ENCODE peak calls at places on chromosomes 4 and X, in seven cellular contexts. N, M, T, R, G, J and K are unnamed samples.
A peak's percentile ranks its signal among the peaks of the same experiment; 100 is the strongest.

GRCh38 chrX:24228596-24228995 is 79.1 kb downstream of the ZFX start:
- DNase-seq in N (no peak), M (no peak), T (no peak), R (no peak), G (no peak), J (no peak), K (no peak)

GRCh38 chr4:77043507-77044131 is 32.2 kb downstream of the CCNI start:
- DNase-seq in N (no peak), M (no peak), T (no peak), R (no peak), G (no peak), J (no peak), K (no peak)

GRCh38 chr4:187478292-187479205 is 517.0 kb upstream of the ZFP42 start:
- DNase-seq in N (peak; percentile 35), M (peak; percentile 5), T (no peak), R (no peak), G (no peak), J (no peak), K (no peak)

GRCh38 chrX:69988955-69989394 is 60.8 kb downstream of the AWAT2 start:
- DNase-seq in N (peak; percentile 10), M (peak; percentile 36), T (no peak), R (no peak), G (no peak), J (no peak), K (no peak)

GRCh38 chrX:19743386-19743785 is 144.0 kb downstream of the SH3KBP1 start:
- DNase-seq in N (no peak), M (no peak), T (no peak), R (no peak), G (no peak), J (no peak), K (peak; percentile 55)

GRCh38 chr4:127616898-127617297 is 15.9 kb upstream of the INTU start:
- DNase-seq in N (no peak), M (no peak), T (no peak), R (no peak), G (no peak), J (no peak), K (no peak)

GRCh38 chrX:70592091-70592490 is 147.5 kb downstream of the DLG3 start:
- DNase-seq in N (peak; percentile 84), M (no peak), T (no peak), R (no peak), G (no peak), J (no peak), K (no peak)

GRCh38 chr4:66694716-66695115 is 850.6 kb downstream of the CENPC start:
- DNase-seq in N (no peak), M (no peak), T (no peak), R (no peak), G (no peak), J (no peak), K (no peak)

GRCh38 chr4:56052966-56053365 is 104.2 kb downstream of the CEP135 start:
- DNase-seq in N (no peak), M (no peak), T (no peak), R (no peak), G (no peak), J (no peak), K (no peak)

GRCh38 chr4:72377491-72378194 is 191.4 kb downstream of the ADAMTS3 start:
- DNase-seq in N (no peak), M (no peak), T (no peak), R (no peak), G (no peak), J (no peak), K (no peak)

GRCh38 chr4:67886281-67886680 is 2.5 kb upstream of the TMPRSS11D start:
- DNase-seq in N (peak; percentile 65), M (no peak), T (no peak), R (no peak), G (no peak), J (no peak), K (no peak)

GRCh38 chrX:74500555-74500954 is 79.3 kb downstream of the SLC16A2 start:
- DNase-seq in N (no peak), M (no peak), T (no peak), R (no peak), G (no peak), J (no peak), K (no peak)

GRCh38 chrX:1754077-1754476 is 139.2 kb downstream of the ASMT start:
- DNase-seq in N (no peak), M (no peak), T (no peak), R (no peak), G (no peak), J (no peak), K (no peak)

GRCh38 chr4:61805979-61806378 is 605.9 kb downstream of the ADGRL3 start:
- DNase-seq in N (peak; percentile 23), M (no peak), T (no peak), R (no peak), G (no peak), J (no peak), K (no peak)

GRCh38 chr4:28831867-28832266 is 1888.3 kb upstream of the PCDH7 start:
- DNase-seq in N (no peak), M (no peak), T (no peak), R (no peak), G (no peak), J (no peak), K (no peak)

GRCh38 chr4:7651461-7651921 is 216.8 kb upstream of the PSAPL1 start:
- DNase-seq in N (peak; percentile 75), M (peak; percentile 31), T (peak; percentile 48), R (peak; percentile 61), G (peak; percentile 46), J (peak; percentile 82), K (no peak)

GRCh38 chr4:169137555-169137920 is 127.5 kb upstream of the CBR4 start:
- DNase-seq in N (no peak), M (no peak), T (no peak), R (no peak), G (no peak), J (no peak), K (no peak)

GRCh38 chrX:22171287-22172060 is 101.2 kb upstream of the CBLL2 start:
- DNase-seq in N (peak; percentile 11), M (no peak), T (peak; percentile 10), R (no peak), G (no peak), J (no peak), K (no peak)

GRCh38 chr4:966266-967112 is 6.9 kb downstream of the DGKQ start:
- DNase-seq in N (no peak), M (no peak), T (no peak), R (no peak), G (no peak), J (no peak), K (no peak)

DNA sequence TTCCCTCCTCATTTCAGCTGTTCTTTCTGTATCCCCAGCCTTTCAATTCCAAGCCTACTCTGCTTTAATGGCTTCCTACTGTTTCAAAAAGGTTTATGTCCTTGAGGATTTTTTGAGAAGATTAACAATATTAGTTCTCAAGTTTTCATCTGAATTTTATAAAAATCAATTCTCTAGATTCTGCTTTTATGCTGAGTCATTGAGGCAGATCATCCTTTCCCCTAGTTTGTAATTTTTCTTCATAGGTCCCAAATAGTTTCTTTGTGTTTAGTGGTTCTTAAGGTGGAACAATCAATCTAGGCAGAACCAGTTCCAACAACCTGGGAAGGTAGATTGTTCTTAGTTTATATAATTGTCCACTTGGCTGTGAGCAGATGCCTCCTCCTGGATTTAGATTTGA is 100.1 kb upstream of the NAP1L5 start:
- DNase-seq in N (no peak), M (no peak), T (no peak), R (no peak), G (no peak), J (no peak), K (no peak)
- TF ChIP-seq CTCF in N (no peak), M (no peak), T (no peak), R (no peak), G (no peak), J (no peak), K (no peak)

GRCh38 chr4:111014537-111014936 is 391.7 kb upstream of the PITX2 start:
- DNase-seq in N (no peak), M (no peak), T (no peak), R (no peak), G (no peak), J (no peak), K (no peak)
- TF ChIP-seq CTCF in N (no peak), M (no peak), T (no peak), R (no peak), G (no peak), J (no peak), K (no peak)

GRCh38 chrX:85111347-85111746 is 107.7 kb downstream of the APOOL start:
- DNase-seq in N (no peak), M (no peak), T (peak; percentile 8), R (no peak), G (no peak), J (no peak), K (peak; percentile 8)

GRCh38 chrX:85107407-85107806 is 103.7 kb downstream of the APOOL start:
- DNase-seq in N (peak; percentile 53), M (no peak), T (no peak), R (no peak), G (no peak), J (no peak), K (no peak)

GRCh38 chrX:85108165-85108564 is 104.5 kb downstream of the APOOL start:
- DNase-seq in N (peak; percentile 27), M (no peak), T (no peak), R (no peak), G (no peak), J (no peak), K (no peak)

GRCh38 chrX:85112270-85112669 is 108.6 kb downstream of the APOOL start:
- DNase-seq in N (no peak), M (no peak), T (no peak), R (no peak), G (no peak), J (no peak), K (no peak)

DNA sequence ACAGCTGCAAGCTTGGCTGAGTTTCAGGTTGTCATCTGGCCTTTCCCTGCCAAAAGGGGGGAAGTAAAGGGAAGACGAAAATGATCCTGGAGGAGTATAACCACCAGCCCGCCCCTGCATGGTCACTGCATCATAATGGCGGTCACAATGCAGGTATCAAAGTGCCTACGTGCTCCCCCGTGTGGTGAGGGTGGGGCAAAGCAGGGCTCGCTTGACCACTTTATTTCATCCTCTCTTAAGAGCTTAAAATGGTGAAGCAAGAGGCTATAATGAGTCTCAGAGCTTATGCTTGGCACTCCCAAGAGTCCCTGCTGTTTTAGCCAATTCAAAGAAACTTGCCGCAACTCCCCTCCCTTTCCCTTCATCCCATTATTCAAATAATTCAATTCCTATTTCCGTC is 105.6 kb downstream of the APOOL start:
- DNase-seq in N (no peak), M (no peak), T (peak; percentile 62), R (no peak), G (peak; percentile 10), J (no peak), K (peak; percentile 16)
- TF ChIP-seq CTCF in N (peak; percentile 17), M (peak; percentile 8), T (peak; percentile 61), R (no peak), G (peak; percentile 21), J (no peak), K (no peak)

GRCh38 chr4:150142831-150143230 is 64.6 kb downstream of the DCLK2 start:
- DNase-seq in N (no peak), M (no peak), T (no peak), R (no peak), G (no peak), J (no peak), K (no peak)

GRCh38 chr4:150140774-150141400 is 62.6 kb downstream of the DCLK2 start:
- DNase-seq in N (peak; percentile 60), M (no peak), T (no peak), R (no peak), G (no peak), J (no peak), K (no peak)

GRCh38 chr4:150145950-150146340 is 67.7 kb downstream of the DCLK2 start:
- DNase-seq in N (no peak), M (no peak), T (no peak), R (no peak), G (no peak), J (no peak), K (no peak)

GRCh38 chr4:150149381-150149780 is 71.1 kb downstream of the DCLK2 start:
- DNase-seq in N (no peak), M (no peak), T (no peak), R (no peak), G (no peak), J (peak; percentile 31), K (no peak)

GRCh38 chr4:150145090-150145949 is 67.1 kb downstream of the DCLK2 start:
- DNase-seq in N (no peak), M (no peak), T (peak; percentile 60), R (no peak), G (no peak), J (no peak), K (no peak)
- TF ChIP-seq CTCF in N (peak; percentile 23), M (no peak), T (peak; percentile 47), R (no peak), G (peak; percentile 35), J (no peak), K (no peak)